ENCODE peak calls at places on chromosomes 6 and 20, in four cellular contexts. B, E, D and R are unnamed samples.

GRCh38 chr6:141077355-141078333 is 1055.1 kb upstream of the GJE1 start:
- DNase-seq in B (peak; percentile 55), E (no peak), D (no peak), R (no peak)

GRCh38 chr20:57076202-57076651 is 190.2 kb downstream of the BMP7 start:
- DNase-seq in B (no peak), E (no peak), D (no peak), R (peak; percentile 16)

GRCh38 chr6:34243131-34243771 is 5.6 kb downstream of the SMIM29 start:
- DNase-seq in B (no peak), E (no peak), D (no peak), R (peak; percentile 15)

GRCh38 chr6:98924647-98925046 is 23.1 kb downstream of the FBXL4 start:
- DNase-seq in B (no peak), E (no peak), D (no peak), R (no peak)

GRCh38 chr20:59121714-59122376 is 41.8 kb upstream of the ZNF831 start:
- DNase-seq in B (peak; percentile 43), E (no peak), D (no peak), R (no peak)

GRCh38 chr6:141349710-141350109 is 783.0 kb upstream of the GJE1 start:
- DNase-seq in B (no peak), E (no peak), D (no peak), R (no peak)

GRCh38 chr6:11179088-11179977 is 53.1 kb downstream of the NEDD9 start:
- DNase-seq in B (peak; percentile 42), E (no peak), D (no peak), R (no peak)

GRCh38 chr6:31158863-31159855 is 770 bp downstream of the TCF19 start:
- DNase-seq in B (peak; percentile 46), E (no peak), D (no peak), R (no peak)

GRCh38 chr6:3775906-3776305 is 24.4 kb upstream of the PXDC1 start:
- DNase-seq in B (no peak), E (no peak), D (no peak), R (no peak)

GRCh38 chr20:59159822-59160740 is 3.5 kb upstream of the ZNF831 start:
- DNase-seq in B (no peak), E (no peak), D (no peak), R (no peak)

GRCh38 chr20:50478162-50479036 is 31.8 kb upstream of the PTPN1 start:
- DNase-seq in B (peak; percentile 77), E (no peak), D (peak; percentile 48), R (peak; percentile 89)

GRCh38 chr20:34829191-34829590 is 3.7 kb upstream of the NCOA6 start:
- DNase-seq in B (no peak), E (no peak), D (no peak), R (no peak)

GRCh38 chr6:166614171-166614583 is 12.9 kb downstream of the RPS6KA2 start:
- DNase-seq in B (no peak), E (no peak), D (no peak), R (no peak)

GRCh38 chr20:49821850-49822249 is 9.2 kb downstream of the SLC9A8 start:
- DNase-seq in B (no peak), E (peak; percentile 46), D (no peak), R (no peak)

GRCh38 chr6:35311390-35312075 is 13.9 kb downstream of the DEF6 start:
- DNase-seq in B (no peak), E (no peak), D (no peak), R (no peak)

GRCh38 chr6:167699141-167700036 is 127.3 kb upstream of the AFDN start:
- DNase-seq in B (no peak), E (no peak), D (peak; percentile 61), R (peak; percentile 85)

GRCh38 chr6:128569737-128570438 is 49.5 kb upstream of the PTPRK start:
- DNase-seq in B (peak; percentile 12), E (no peak), D (no peak), R (no peak)

GRCh38 chr6:36116066-36116465 is 14.2 kb upstream of the MAPK13 start:
- DNase-seq in B (no peak), E (no peak), D (no peak), R (no peak)

GRCh38 chr20:43853174-43853803 is 61.4 kb upstream of the TOX2 start:
- DNase-seq in B (no peak), E (no peak), D (no peak), R (no peak)

GRCh38 chr20:52801628-52802006 is 170.5 kb upstream of the TSHZ2 start:
- DNase-seq in B (no peak), E (no peak), D (no peak), R (no peak)

GRCh38 chr20:1902188-1902587 is 7.0 kb downstream of the SIRPA start:
- DNase-seq in B (no peak), E (no peak), D (no peak), R (no peak)

GRCh38 chr6:158648682-158649131 is 1.1 kb upstream of the SYTL3 start:
- DNase-seq in B (no peak), E (no peak), D (no peak), R (peak; percentile 3)

GRCh38 chr6:142907544-142907943 is 37.4 kb downstream of the HIVEP2 start:
- DNase-seq in B (no peak), E (no peak), D (no peak), R (no peak)

GRCh38 chr6:97437087-97437486 is 154.1 kb upstream of the MMS22L start:
- DNase-seq in B (peak; percentile 54), E (no peak), D (no peak), R (no peak)

GRCh38 chr6:165704001-165704748 is 41.1 kb upstream of the PDE10A start:
- DNase-seq in B (peak; percentile 51), E (no peak), D (no peak), R (no peak)

GRCh38 chr20:43748274-43748673 is 21.5 kb upstream of the GTSF1L start:
- DNase-seq in B (no peak), E (no peak), D (no peak), R (no peak)

GRCh38 chr6:31794866-31795615 is 511 bp downstream of the VARS1 start:
- DNase-seq in B (no peak), E (no peak), D (peak; percentile 38), R (no peak)

GRCh38 chr6:33419580-33420492 is at the start of gene SYNGAP1:
- DNase-seq in B (peak; percentile 78), E (peak; percentile 86), D (peak; percentile 87), R (no peak)

GRCh38 chr6:81834141-81834621 is 81.7 kb upstream of the TENT5A start:
- DNase-seq in B (no peak), E (peak; percentile 66), D (no peak), R (no peak)

GRCh38 chr6:13679996-13680395 is 31.6 kb downstream of the RANBP9 start:
- DNase-seq in B (no peak), E (no peak), D (no peak), R (no peak)

GRCh38 chr6:128963561-128963960 is 80.6 kb downstream of the LAMA2 start:
- DNase-seq in B (no peak), E (no peak), D (no peak), R (no peak)

GRCh38 chr6:7761047-7761446 is 35.1 kb downstream of the BMP6 start:
- DNase-seq in B (no peak), E (no peak), D (no peak), R (no peak)

GRCh38 chr20:32535953-32536823 is 48.9 kb downstream of the NOL4L start:
- DNase-seq in B (peak; percentile 97), E (peak; percentile 44), D (no peak), R (peak; percentile 81)

GRCh38 chr20:38764563-38765355 is 16.5 kb downstream of the ACTR5 start:
- DNase-seq in B (no peak), E (no peak), D (no peak), R (no peak)

GRCh38 chr20:1204547-1204946 is 1.3 kb downstream of the C20orf202 start:
- DNase-seq in B (no peak), E (no peak), D (no peak), R (no peak)

GRCh38 chr6:43292763-43293318 is 5.2 kb upstream of the SLC22A7 start:
- DNase-seq in B (no peak), E (no peak), D (no peak), R (peak; percentile 25)

GRCh38 chr6:135037541-135037940 is 17.1 kb downstream of the HBS1L start:
- DNase-seq in B (no peak), E (no peak), D (no peak), R (no peak)

DNA sequence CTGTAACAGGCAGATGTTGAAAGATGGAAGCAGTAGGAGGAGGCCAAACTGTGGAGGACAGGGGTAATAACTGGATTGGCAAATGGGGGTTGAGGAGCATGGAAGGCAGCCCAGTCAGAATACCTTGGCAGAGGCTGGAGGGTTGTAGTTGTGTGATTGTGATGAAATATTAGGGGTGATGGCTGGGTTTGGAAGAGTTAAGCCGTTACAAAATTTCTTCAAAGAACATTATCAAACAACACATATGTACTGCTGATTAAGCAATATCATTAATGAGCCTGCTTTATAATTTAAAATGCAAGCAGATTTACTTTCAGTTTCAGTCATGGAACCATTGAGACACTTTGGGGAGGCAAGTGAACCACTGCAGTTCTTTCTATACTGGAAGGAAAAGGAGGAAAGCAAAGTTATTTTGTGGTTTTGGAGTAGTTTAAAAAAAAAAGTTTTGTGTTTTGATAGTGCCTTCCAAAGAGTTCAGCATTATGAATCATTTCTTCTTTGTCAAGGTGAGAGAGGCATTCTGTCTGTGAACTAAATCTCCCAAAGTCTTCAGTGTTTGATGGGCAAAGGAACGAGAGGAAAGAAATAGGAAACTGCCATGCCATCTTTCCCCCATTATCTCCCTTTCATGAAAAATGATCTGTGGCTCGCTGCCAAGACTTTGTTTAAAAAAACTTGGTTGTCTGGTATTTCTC is 20.7 kb downstream of the FOXO3 start:
- DNase-seq in B (no peak), E (peak; percentile 57), D (peak; percentile 80), R (no peak)
- H3K27ac ChIP-seq in B (no peak overlapping the region), E (peak overlapping the region; percentile 60), D (peak overlapping the region; percentile 79), R (peak overlapping the region; percentile 67)

GRCh38 chr20:62365814-62366369 is 1.2 kb downstream of the LAMA5 start:
- DNase-seq in B (peak; percentile 59), E (peak; percentile 20), D (no peak), R (peak; percentile 78)
- H3K4me1 ChIP-seq in B (peaks cover 83% of the 10 kb centered on the region), E (peaks cover 13% of the 10 kb centered on the region), D (peaks cover 5% of the 10 kb centered on the region), R (peaks cover 75% of the 10 kb centered on the region)

GRCh38 chr20:9503530-9504251 is 10.7 kb upstream of the LAMP5 start:
- DNase-seq in B (peak; percentile 47), E (no peak), D (no peak), R (no peak)
- TF ChIP-seq CTCF in B (peak; percentile 58), E (no peak), D (no peak), R (no peak)

DNA sequence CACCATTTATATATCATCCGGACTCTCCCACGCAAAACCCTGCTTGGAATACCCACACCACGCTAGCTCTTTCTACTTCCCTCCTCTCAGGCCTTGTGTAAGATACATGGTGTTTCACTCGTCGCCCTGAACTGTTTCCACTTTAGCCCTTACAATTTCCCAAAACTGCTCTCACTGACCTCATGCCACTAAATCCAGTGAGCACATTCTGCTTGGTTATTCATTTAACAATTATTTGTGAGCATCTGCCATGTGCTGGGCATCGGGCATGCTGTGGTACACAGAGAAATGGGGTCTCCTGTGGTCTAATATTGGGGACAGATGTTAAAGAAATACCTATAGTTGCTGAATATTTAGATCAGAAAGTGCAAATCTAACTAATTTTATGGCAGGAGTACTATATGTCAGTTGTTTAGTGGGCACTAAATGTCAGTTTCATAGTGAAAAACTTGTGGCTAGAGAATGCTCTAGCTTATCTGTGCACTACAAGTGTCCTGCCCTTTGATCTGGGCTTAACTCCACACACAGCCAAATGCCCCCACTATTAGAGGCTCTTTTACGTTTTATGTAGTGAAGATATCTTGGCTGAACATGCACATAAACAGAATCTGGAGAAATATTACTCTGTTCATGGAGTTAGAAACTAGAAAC is 41.0 kb downstream of the PLEKHG1 start:
- DNase-seq in B (no peak), E (no peak), D (no peak), R (no peak)
- H3K27ac ChIP-seq in B (no peak overlapping the region), E (peak overlapping the region; percentile 34), D (peak overlapping the region; percentile 50), R (peak overlapping the region; percentile 52)